ENCODE peak calls at places on chromosomes 6 and 20, in eight cellular contexts. N is GM04504; K is right cardiac atrium; U is effector CD8-positive, alpha-beta T cell; V is hypothalamus; S is activated T-cell treated with anti-CD3 and anti-CD28 coated beads, Interleukin-2, amount 50 U/mL, for 72 hours; B is mesendoderm; T is lower leg skin. J is an unnamed sample.
A peak's percentile ranks its signal among the peaks of the same experiment; 100 is the strongest.

GRCh38 chr20:7375905-7376304 is 564.4 kb downstream of the HAO1 start:
- DNase-seq in N (no peak), V (no peak), B (peak; percentile 34), U (no peak), T (no peak), K (no peak), S (no peak), J (no peak)

GRCh38 chr20:45993197-45993951 is 15.3 kb upstream of the MMP9 start:
- DNase-seq in B (peak; percentile 93), S (no peak), U (no peak), V (no peak), K (no peak), N (no peak), T (no peak), J (no peak)

GRCh38 chr20:49245921-49246740 is 26.9 kb downstream of the DDX27 start:
- DNase-seq in V (peak; percentile 14), N (no peak), S (no peak), B (peak; percentile 67), U (no peak), K (peak; percentile 77), T (no peak), J (no peak)

GRCh38 chr6:127457444-127458064 is 1.6 kb downstream of the KIAA0408 start:
- DNase-seq in T (no peak), N (peak; percentile 42), B (peak; percentile 10), K (no peak), S (no peak), U (no peak), V (no peak), J (no peak)

GRCh38 chr6:36334832-36335459 is 1.7 kb downstream of the BNIP5 start:
- DNase-seq in S (no peak), K (no peak), U (no peak), T (no peak), B (no peak), V (no peak), N (no peak), J (no peak)

GRCh38 chr6:149138699-149139294 is 178.7 kb upstream of the TAB2 start:
- DNase-seq in N (no peak), V (no peak), T (no peak), U (no peak), S (no peak), K (no peak), B (peak; percentile 13), J (no peak)

GRCh38 chr6:139161169-139161568 is 26.3 kb downstream of the HECA start:
- DNase-seq in V (no peak), U (peak; percentile 69), K (no peak), S (peak; percentile 72), N (no peak), B (no peak), T (no peak), J (peak; percentile 33)

GRCh38 chr20:25668446-25668845 is 28.2 kb downstream of the ZNF337 start:
- DNase-seq in S (no peak), K (no peak), U (no peak), T (no peak), B (no peak), N (no peak), V (no peak), J (no peak)

GRCh38 chr20:12171927-12172581 is 254.4 kb downstream of the BTBD3 start:
- DNase-seq in V (no peak), T (no peak), U (no peak), N (peak; percentile 34), S (no peak), B (no peak), K (peak; percentile 34), J (no peak)

GRCh38 chr6:127207591-127208120 is 59.0 kb upstream of the RNF146 start:
- DNase-seq in U (no peak), K (no peak), B (no peak), V (no peak), T (no peak), N (no peak), S (no peak), J (no peak)

GRCh38 chr20:15917333-15917732 is 655.9 kb downstream of the KIF16B start:
- DNase-seq in T (no peak), U (no peak), S (no peak), K (no peak), V (no peak), B (no peak), N (no peak), J (no peak)

GRCh38 chr6:38524436-38525145 is 115.1 kb downstream of the BTBD9 start:
- DNase-seq in U (no peak), T (no peak), B (no peak), S (no peak), V (no peak), K (no peak), N (no peak), J (no peak)

GRCh38 chr6:36120979-36121706 is 9.2 kb upstream of the MAPK13 start:
- DNase-seq in N (peak; percentile 24), V (no peak), T (peak; percentile 93), K (peak; percentile 77), U (no peak), B (peak; percentile 47), S (peak; percentile 71), J (peak; percentile 67)

GRCh38 chr6:116975600-116975999 is 98.6 kb downstream of the RFX6 start:
- DNase-seq in S (no peak), U (no peak), T (no peak), K (no peak), V (no peak), B (no peak), N (no peak), J (no peak)

GRCh38 chr6:119428647-119429046 is 79.1 kb upstream of the MAN1A1 start:
- DNase-seq in K (no peak), U (no peak), T (no peak), N (no peak), V (no peak), S (no peak), B (no peak), J (no peak)

GRCh38 chr6:35040398-35040797 is 100.7 kb downstream of the TCP11 start:
- DNase-seq in U (no peak), B (no peak), N (no peak), T (no peak), S (no peak), V (no peak), K (no peak), J (no peak)

GRCh38 chr6:130322673-130323268 is 43.0 kb upstream of the TMEM200A start:
- DNase-seq in S (peak; percentile 40), K (peak; percentile 62), B (peak; percentile 59), U (peak; percentile 42), T (no peak), N (no peak), V (peak; percentile 2), J (peak; percentile 42)

GRCh38 chr6:38058022-38058421 is 238.5 kb downstream of the ZFAND3 start:
- DNase-seq in S (peak; percentile 81), U (no peak), N (peak; percentile 20), V (no peak), K (no peak), B (no peak), T (no peak), J (peak; percentile 54)

GRCh38 chr6:148223424-148223842 is 119.2 kb upstream of the SASH1 start:
- DNase-seq in N (no peak), V (no peak), T (no peak), K (no peak), B (no peak), U (no peak), S (no peak), J (no peak)

GRCh38 chr20:46056970-46057855 is 28.2 kb downstream of the SLC12A5 start:
- DNase-seq in B (peak; percentile 69), K (peak; percentile 87), S (no peak), U (no peak), V (peak; percentile 23), N (peak; percentile 4), T (peak; percentile 83), J (peak; percentile 33)

GRCh38 chr6:6970851-6971250 is 136.9 kb upstream of the RREB1 start:
- DNase-seq in U (no peak), B (no peak), K (no peak), T (no peak), S (no peak), N (no peak), V (no peak), J (no peak)

GRCh38 chr6:106520711-106521367 is 108.5 kb downstream of the RTN4IP1 start:
- DNase-seq in B (no peak), T (no peak), U (peak; percentile 64), K (peak; percentile 71), V (no peak), N (no peak), S (peak; percentile 87), J (peak; percentile 74)

GRCh38 chr6:46323312-46323965 is 152.7 kb upstream of the ENPP5 start:
- DNase-seq in K (no peak), B (no peak), V (no peak), T (no peak), S (peak; percentile 19), U (no peak), N (peak; percentile 88), J (no peak)

GRCh38 chr6:33683576-33684427 is 27.7 kb downstream of the UQCC2 start:
- DNase-seq in B (no peak), S (no peak), N (no peak), V (no peak), T (no peak), K (peak; percentile 57), U (no peak), J (no peak)

GRCh38 chr20:57794600-57795346 is 85.0 kb upstream of the PMEPA1 start:
- DNase-seq in B (no peak), U (no peak), V (no peak), N (no peak), K (no peak), T (no peak), S (no peak), J (no peak)

GRCh38 chr6:56259682-56260081 is 12.3 kb upstream of the COL21A1 start:
- DNase-seq in K (peak; percentile 22), U (no peak), S (no peak), V (no peak), N (no peak), T (no peak), B (no peak), J (no peak)

GRCh38 chr6:93819189-93819588 is 399.8 kb upstream of the EPHA7 start:
- DNase-seq in N (no peak), B (peak; percentile 57), T (no peak), K (no peak), S (no peak), U (no peak), V (no peak), J (no peak)

GRCh38 chr6:144265390-144265789 is 19.7 kb upstream of the UTRN start:
- DNase-seq in T (no peak), N (no peak), B (peak; percentile 98), K (no peak), U (no peak), S (no peak), V (no peak), J (no peak)

GRCh38 chr6:125918681-125919566 is 37.6 kb upstream of the HINT3 start:
- DNase-seq in K (no peak), B (peak; percentile 18), N (peak; percentile 58), U (no peak), V (no peak), S (peak; percentile 62), T (no peak), J (peak; percentile 30)

GRCh38 chr20:49646126-49646525 is 67.6 kb downstream of the B4GALT5 start:
- DNase-seq in S (no peak), K (no peak), V (no peak), N (peak; percentile 32), U (no peak), B (no peak), T (no peak), J (no peak)

GRCh38 chr6:34128045-34128444 is 17.8 kb downstream of the GRM4 start:
- DNase-seq in U (no peak), K (no peak), N (no peak), S (no peak), B (no peak), V (no peak), T (no peak), J (no peak)

GRCh38 chr6:100366419-100366818 is 98.3 kb downstream of the SIM1 start:
- DNase-seq in U (no peak), N (peak; percentile 39), S (no peak), V (no peak), K (no peak), T (no peak), B (no peak), J (no peak)

GRCh38 chr20:44035924-44036323 is 121.3 kb downstream of the TOX2 start:
- DNase-seq in U (no peak), V (no peak), K (no peak), S (no peak), T (peak; percentile 70), N (no peak), B (no peak), J (no peak)

GRCh38 chr6:47098570-47098993 is 56.5 kb upstream of the ADGRF1 start:
- DNase-seq in N (peak; percentile 60), U (no peak), T (no peak), V (no peak), S (no peak), B (no peak), K (peak; percentile 52), J (no peak)